ENCODE peak calls at places on chromosomes 3 and 15, in nine cellular contexts. D is B cell; N is ovary; P is A673; S is CD8-positive, alpha-beta T cell; F is IMR-90; Y is GM06990; G is tibial nerve; C is GM20000. R is an unnamed sample.

GRCh38 chr15:74394090-74394846 is 26.8 kb upstream of the CYP11A1 start:
- DNase-seq in D (no peak), N (no peak), P (no peak), S (no peak), F (no peak), Y (peak; percentile 66), G (no peak), C (no peak), R (no peak)

GRCh38 chr15:96626936-96627577 is 296.6 kb downstream of the NR2F2 start:
- DNase-seq in D (no peak), N (peak; percentile 19), P (peak; percentile 11), S (no peak), F (no peak), Y (no peak), G (no peak), C (no peak), R (no peak)

GRCh38 chr3:126419886-126420786 is 25.4 kb downstream of the CFAP100 start:
- DNase-seq in D (no peak), N (peak; percentile 5), P (no peak), S (no peak), F (no peak), Y (no peak), G (no peak), C (no peak), R (no peak)

GRCh38 chr3:188792788-188793187 is 379.0 kb upstream of the TPRG1 start:
- DNase-seq in D (no peak), N (no peak), P (peak; percentile 69), S (no peak), F (peak; percentile 27), Y (no peak), G (no peak), C (no peak), R (no peak)

GRCh38 chr3:122619040-122619439 is 41.6 kb downstream of the PARP15 start:
- DNase-seq in D (no peak), N (no peak), P (no peak), S (no peak), F (no peak), Y (peak; percentile 34), G (no peak), C (no peak), R (no peak)

GRCh38 chr3:140050977-140051957 is 116.3 kb downstream of the CLSTN2 start:
- DNase-seq in D (no peak), N (no peak), P (peak; percentile 48), S (no peak), F (no peak), Y (no peak), G (no peak), C (no peak), R (no peak)

GRCh38 chr15:41695750-41696436 is 35.7 kb downstream of the MGA start:
- DNase-seq in D (peak; percentile 73), N (no peak), P (peak; percentile 84), S (peak; percentile 41), F (peak; percentile 73), Y (peak; percentile 15), G (no peak), C (peak; percentile 73), R (peak; percentile 81)

GRCh38 chr15:78156653-78157052 is 7.5 kb downstream of the IDH3A start:
- DNase-seq in D (no peak), N (no peak), P (no peak), S (no peak), F (no peak), Y (no peak), G (no peak), C (no peak), R (no peak)

GRCh38 chr3:124770341-124771082 is 40.3 kb downstream of the UMPS start:
- DNase-seq in D (no peak), N (no peak), P (peak; percentile 86), S (no peak), F (no peak), Y (no peak), G (no peak), C (no peak), R (no peak)
- TF ChIP-seq CTCF in D (no peak), N (no peak), P (no peak), S (no peak), F (no peak), Y (no peak), G (no peak), C (no peak), R (no peak)

DNA sequence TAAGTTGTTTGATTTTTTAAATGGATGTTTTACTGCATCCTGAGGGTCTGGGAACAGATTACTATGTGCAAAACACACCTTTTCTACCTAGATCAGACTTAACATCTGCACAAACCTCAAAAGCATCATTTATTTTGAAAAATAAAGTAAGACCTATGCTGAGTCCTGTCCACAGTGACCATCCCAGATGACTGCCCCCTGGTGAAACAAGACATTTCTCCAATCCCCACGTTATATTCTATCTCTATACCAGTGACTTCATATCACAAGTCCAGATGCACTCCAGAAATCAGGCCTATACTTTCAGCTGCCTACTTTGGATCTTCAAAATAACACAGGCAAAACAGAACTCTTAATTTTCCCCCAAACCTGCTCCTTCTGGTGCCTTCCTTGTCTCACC is 143.2 kb downstream of the P2RY1 start:
- DNase-seq in D (no peak), N (no peak), P (no peak), S (no peak), F (no peak), Y (no peak), G (no peak), C (no peak), R (no peak)
- TF ChIP-seq CTCF in D (no peak), N (no peak), P (peak; percentile 11), S (no peak), F (no peak), Y (no peak), G (no peak), C (no peak), R (no peak)

DNA sequence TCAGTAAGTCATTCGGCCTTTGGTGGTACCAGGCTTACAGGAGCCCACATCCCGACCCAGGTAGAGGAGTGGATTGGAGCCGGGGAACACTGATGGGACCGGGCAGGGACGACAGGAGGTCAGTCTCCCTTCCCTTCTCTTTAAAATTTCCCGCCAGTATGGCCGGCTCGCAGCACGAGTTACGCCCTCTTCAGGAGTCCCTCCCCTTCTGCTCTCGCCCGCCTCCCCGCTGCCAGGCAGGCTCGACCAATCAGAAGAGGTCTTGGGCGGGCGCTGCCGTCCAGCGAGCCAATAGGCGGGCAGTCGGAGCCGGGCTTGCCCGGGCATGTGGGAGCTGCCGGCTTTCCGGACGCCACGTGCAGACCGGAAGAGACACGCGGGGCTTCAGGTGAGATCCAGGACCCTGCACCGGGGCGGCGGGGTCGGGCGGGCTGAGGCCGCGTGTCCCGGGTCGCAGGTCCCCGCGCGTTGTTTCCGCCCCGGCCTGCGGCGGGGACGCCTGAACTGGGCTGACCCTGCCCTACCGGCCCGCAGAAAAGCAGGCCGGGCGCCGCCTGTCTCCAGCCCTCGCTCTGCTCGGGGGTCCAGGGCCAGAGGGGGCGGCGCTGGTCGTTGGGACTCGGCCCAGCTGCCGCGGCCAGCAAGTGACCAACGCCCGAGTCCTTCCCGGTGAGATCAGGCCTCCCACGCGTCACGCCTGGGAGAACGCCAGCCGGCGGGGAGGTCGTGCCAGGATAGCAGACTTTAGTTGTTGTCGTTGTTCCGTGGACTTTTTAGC is at the start of gene AEN:
- DNase-seq in D (peak; percentile 96), N (peak; percentile 95), P (peak; percentile 96), S (peak; percentile 93), F (peak; percentile 95), Y (peak; percentile 97), G (peak; percentile 91), C (peak; percentile 98), R (peak; percentile 97)
- TF ChIP-seq CTCF in D (no peak), N (peak; percentile 27), P (no peak), S (no peak), F (peak; percentile 10), Y (no peak), G (no peak), C (no peak), R (peak; percentile 22)

GRCh38 chr3:142844339-142844977 is 44.4 kb downstream of the PCOLCE2 start:
- DNase-seq in D (no peak), N (no peak), P (peak; percentile 64), S (no peak), F (peak; percentile 38), Y (no peak), G (no peak), C (peak; percentile 30), R (peak; percentile 35)
- TF ChIP-seq CTCF in D (peak; percentile 40), N (no peak), P (peak; percentile 61), S (no peak), F (peak; percentile 35), Y (peak; percentile 53), G (no peak), C (peak; percentile 8), R (peak; percentile 36)

GRCh38 chr3:71511446-71511845 is 72.1 kb downstream of the FOXP1 start:
- DNase-seq in D (no peak), N (no peak), P (no peak), S (no peak), F (no peak), Y (no peak), G (no peak), C (no peak), R (no peak)

GRCh38 chr3:71512000-71512399 is 71.5 kb downstream of the FOXP1 start:
- DNase-seq in D (peak; percentile 69), N (no peak), P (no peak), S (peak; percentile 47), F (no peak), Y (no peak), G (no peak), C (peak; percentile 28), R (peak; percentile 22)

GRCh38 chr3:71509024-71509423 is 74.5 kb downstream of the FOXP1 start:
- DNase-seq in D (no peak), N (no peak), P (no peak), S (no peak), F (peak; percentile 41), Y (no peak), G (no peak), C (no peak), R (no peak)

GRCh38 chr3:71511037-71511436 is 72.5 kb downstream of the FOXP1 start:
- DNase-seq in D (no peak), N (no peak), P (no peak), S (no peak), F (peak; percentile 90), Y (no peak), G (no peak), C (no peak), R (no peak)

GRCh38 chr3:71510485-71510884 is 73.0 kb downstream of the FOXP1 start:
- DNase-seq in D (no peak), N (no peak), P (no peak), S (no peak), F (peak; percentile 64), Y (no peak), G (no peak), C (no peak), R (no peak)
- TF ChIP-seq CTCF in D (no peak), N (no peak), P (no peak), S (no peak), F (peak; percentile 32), Y (no peak), G (no peak), C (no peak), R (no peak)